ENCODE peak calls at places on chromosome 4, in five cellular contexts. N, I, E, S and L are unnamed samples.

GRCh38 chr4:1237981-1238675 is 10.8 kb downstream of the CTBP1 start:
- DNase-seq in N (no peak), I (no peak), E (peak), S (no peak), L (no peak)

GRCh38 chr4:124777007-124777406 is 64.5 kb upstream of the ANKRD50 start:
- DNase-seq in N (no peak), I (no peak), E (no peak), S (no peak), L (no peak)

GRCh38 chr4:107824367-107825071 is at the start of gene SGMS2:
- DNase-seq in N (peak), I (peak), E (peak), S (no peak), L (no peak)

GRCh38 chr4:7358100-7358735 is 76.5 kb downstream of the PSAPL1 start:
- DNase-seq in N (no peak), I (no peak), E (peak), S (no peak), L (no peak)

GRCh38 chr4:101649790-101650450 is 140.6 kb upstream of the BANK1 start:
- DNase-seq in N (no peak), I (no peak), E (no peak), S (no peak), L (no peak)

GRCh38 chr4:10346023-10346422 is 111.2 kb downstream of the ZNF518B start:
- DNase-seq in N (no peak), I (no peak), E (no peak), S (no peak), L (no peak)

GRCh38 chr4:184506527-184507121 is 32.3 kb upstream of the IRF2 start:
- DNase-seq in N (peak), I (no peak), E (no peak), S (no peak), L (peak)

GRCh38 chr4:123583043-123583442 is 186.4 kb downstream of the SPRY1 start:
- DNase-seq in N (no peak), I (no peak), E (no peak), S (no peak), L (no peak)